ENCODE peak calls at places on chromosomes 5 and 9, in ten cellular contexts. One of them, this sample, is unnamed.

GRCh38 chr5:58458851-58459275 is 1.0 kb downstream of the PLK2 start:
- DNase-seq in A549: peak
- DNase-seq in progenitor cell of endocrine pancreas: no peak
- DNase-seq in neural crest cell: no peak
- DNase-seq in transverse colon: no peak
- DNase-seq in RWPE1: peak
- DNase-seq in foreskin keratinocyte: no peak
- DNase-seq in GM06990: no peak
- DNase-seq in AG09319: no peak
- DNase-seq in Calu3: no peak
- DNase-seq in this sample: no peak

GRCh38 chr9:121071356-121071755 is 3.4 kb upstream of the CNTRL start:
- DNase-seq in A549: no peak
- DNase-seq in progenitor cell of endocrine pancreas: no peak
- DNase-seq in neural crest cell: no peak
- DNase-seq in transverse colon: no peak
- DNase-seq in RWPE1: no peak
- DNase-seq in foreskin keratinocyte: no peak
- DNase-seq in GM06990: no peak
- DNase-seq in AG09319: no peak
- DNase-seq in Calu3: no peak
- DNase-seq in this sample: no peak

GRCh38 chr5:134289509-134290113 is 63.7 kb upstream of the PPP2CA start:
- DNase-seq in A549: peak
- DNase-seq in progenitor cell of endocrine pancreas: peak
- DNase-seq in neural crest cell: peak
- DNase-seq in transverse colon: peak
- DNase-seq in RWPE1: peak
- DNase-seq in foreskin keratinocyte: no peak
- DNase-seq in GM06990: no peak
- DNase-seq in AG09319: peak
- DNase-seq in Calu3: peak
- DNase-seq in this sample: no peak

GRCh38 chr9:95268681-95269080 is 48.8 kb downstream of the FANCC start:
- DNase-seq in A549: peak
- DNase-seq in progenitor cell of endocrine pancreas: no peak
- DNase-seq in neural crest cell: no peak
- DNase-seq in transverse colon: no peak
- DNase-seq in RWPE1: no peak
- DNase-seq in foreskin keratinocyte: no peak
- DNase-seq in GM06990: no peak
- DNase-seq in AG09319: no peak
- DNase-seq in Calu3: peak
- DNase-seq in this sample: no peak

GRCh38 chr9:123291736-123292135 is 23.4 kb upstream of the STRBP start:
- DNase-seq in A549: no peak
- DNase-seq in progenitor cell of endocrine pancreas: no peak
- DNase-seq in neural crest cell: no peak
- DNase-seq in transverse colon: no peak
- DNase-seq in RWPE1: no peak
- DNase-seq in foreskin keratinocyte: no peak
- DNase-seq in GM06990: no peak
- DNase-seq in AG09319: no peak
- DNase-seq in Calu3: no peak
- DNase-seq in this sample: no peak

GRCh38 chr5:144880513-144880912 is 709.8 kb downstream of the KCTD16 start:
- DNase-seq in A549: no peak
- DNase-seq in progenitor cell of endocrine pancreas: no peak
- DNase-seq in neural crest cell: no peak
- DNase-seq in transverse colon: no peak
- DNase-seq in RWPE1: no peak
- DNase-seq in foreskin keratinocyte: no peak
- DNase-seq in GM06990: no peak
- DNase-seq in AG09319: no peak
- DNase-seq in Calu3: no peak
- DNase-seq in this sample: no peak

GRCh38 chr9:22508790-22509189 is 62.2 kb downstream of the DMRTA1 start:
- DNase-seq in A549: no peak
- DNase-seq in progenitor cell of endocrine pancreas: no peak
- DNase-seq in neural crest cell: no peak
- DNase-seq in transverse colon: no peak
- DNase-seq in RWPE1: no peak
- DNase-seq in foreskin keratinocyte: no peak
- DNase-seq in GM06990: no peak
- DNase-seq in AG09319: no peak
- DNase-seq in Calu3: no peak
- DNase-seq in this sample: no peak

GRCh38 chr9:87683751-87684626 is 41.9 kb upstream of the CTSL start:
- DNase-seq in A549: no peak
- DNase-seq in progenitor cell of endocrine pancreas: no peak
- DNase-seq in neural crest cell: no peak
- DNase-seq in transverse colon: no peak
- DNase-seq in RWPE1: no peak
- DNase-seq in foreskin keratinocyte: no peak
- DNase-seq in GM06990: no peak
- DNase-seq in AG09319: no peak
- DNase-seq in Calu3: no peak
- DNase-seq in this sample: no peak

GRCh38 chr9:132187006-132187760 is 25.3 kb downstream of the NTNG2 start:
- DNase-seq in A549: no peak
- DNase-seq in progenitor cell of endocrine pancreas: no peak
- DNase-seq in neural crest cell: no peak
- DNase-seq in transverse colon: no peak
- DNase-seq in RWPE1: no peak
- DNase-seq in foreskin keratinocyte: no peak
- DNase-seq in GM06990: no peak
- DNase-seq in AG09319: no peak
- DNase-seq in Calu3: no peak
- DNase-seq in this sample: no peak

GRCh38 chr9:132182609-132183073 is 20.8 kb downstream of the NTNG2 start:
- DNase-seq in A549: peak
- DNase-seq in progenitor cell of endocrine pancreas: no peak
- DNase-seq in neural crest cell: no peak
- DNase-seq in transverse colon: no peak
- DNase-seq in RWPE1: no peak
- DNase-seq in foreskin keratinocyte: no peak
- DNase-seq in GM06990: no peak
- DNase-seq in AG09319: no peak
- DNase-seq in Calu3: no peak
- DNase-seq in this sample: no peak

GRCh38 chr9:132183134-132183533 is 21.3 kb downstream of the NTNG2 start:
- DNase-seq in A549: no peak
- DNase-seq in progenitor cell of endocrine pancreas: no peak
- DNase-seq in neural crest cell: no peak
- DNase-seq in transverse colon: no peak
- DNase-seq in RWPE1: no peak
- DNase-seq in foreskin keratinocyte: no peak
- DNase-seq in GM06990: no peak
- DNase-seq in AG09319: no peak
- DNase-seq in Calu3: no peak
- DNase-seq in this sample: no peak

GRCh38 chr9:132183715-132184114 is 21.9 kb downstream of the NTNG2 start:
- DNase-seq in A549: no peak
- DNase-seq in progenitor cell of endocrine pancreas: no peak
- DNase-seq in neural crest cell: no peak
- DNase-seq in transverse colon: no peak
- DNase-seq in RWPE1: no peak
- DNase-seq in foreskin keratinocyte: no peak
- DNase-seq in GM06990: no peak
- DNase-seq in AG09319: no peak
- DNase-seq in Calu3: no peak
- DNase-seq in this sample: no peak

DNA sequence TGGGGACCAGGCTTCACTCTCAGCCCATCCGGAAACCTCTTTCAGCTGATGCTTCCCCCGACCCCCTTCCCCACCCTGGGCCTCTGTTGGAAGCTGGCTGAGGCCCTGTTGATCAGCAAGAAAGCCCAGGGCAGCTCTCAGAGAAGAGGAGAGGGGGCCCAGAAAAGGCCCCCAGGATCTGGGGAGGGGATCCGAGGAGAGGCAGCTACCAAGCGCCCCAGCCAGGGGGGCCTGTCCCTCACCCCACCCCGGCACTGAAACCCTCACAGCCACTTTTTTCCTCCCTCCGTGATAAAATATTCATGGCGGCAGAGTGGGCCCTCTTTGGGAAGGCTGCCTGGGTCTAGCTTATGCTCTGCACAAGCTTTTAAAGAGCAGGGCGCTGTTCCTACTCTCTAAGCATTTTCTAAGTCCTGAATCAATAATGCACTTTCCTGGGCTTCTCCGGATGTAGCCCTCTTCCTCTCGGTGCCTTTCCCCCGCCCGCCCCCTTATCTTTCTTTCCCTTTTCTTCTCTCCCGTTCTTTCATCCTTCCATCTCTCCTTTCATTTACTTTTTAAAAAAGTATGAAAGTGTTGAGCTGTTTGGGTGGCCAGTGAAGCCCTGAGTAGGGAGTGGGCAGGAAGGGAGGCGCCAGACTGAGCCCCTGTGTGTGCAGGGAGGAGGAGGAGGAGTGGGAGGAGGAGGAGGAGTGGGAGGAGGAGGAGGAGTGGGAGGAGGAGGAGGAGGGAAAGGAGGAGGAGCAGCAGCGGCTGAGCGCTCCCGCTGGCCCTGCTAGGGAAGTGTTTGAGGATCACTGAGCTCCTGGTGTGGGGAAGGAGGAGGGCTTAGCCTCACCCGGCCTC is 23.5 kb downstream of the NTNG2 start:
- DNase-seq in A549: no peak
- DNase-seq in progenitor cell of endocrine pancreas: no peak
- DNase-seq in neural crest cell: no peak
- DNase-seq in transverse colon: no peak
- DNase-seq in RWPE1: no peak
- DNase-seq in foreskin keratinocyte: no peak
- DNase-seq in GM06990: no peak
- DNase-seq in AG09319: no peak
- DNase-seq in Calu3: no peak
- DNase-seq in this sample: no peak
- TF ChIP-seq CTCF in A549: no peak
- TF ChIP-seq CTCF in progenitor cell of endocrine pancreas: no peak
- TF ChIP-seq CTCF in neural crest cell: no peak
- TF ChIP-seq CTCF in transverse colon: no peak
- TF ChIP-seq CTCF in RWPE1: no peak
- TF ChIP-seq CTCF in foreskin keratinocyte: no peak
- TF ChIP-seq CTCF in GM06990: no peak
- TF ChIP-seq CTCF in AG09319: no peak
- TF ChIP-seq CTCF in Calu3: no peak
- TF ChIP-seq CTCF in this sample: no peak

DNA sequence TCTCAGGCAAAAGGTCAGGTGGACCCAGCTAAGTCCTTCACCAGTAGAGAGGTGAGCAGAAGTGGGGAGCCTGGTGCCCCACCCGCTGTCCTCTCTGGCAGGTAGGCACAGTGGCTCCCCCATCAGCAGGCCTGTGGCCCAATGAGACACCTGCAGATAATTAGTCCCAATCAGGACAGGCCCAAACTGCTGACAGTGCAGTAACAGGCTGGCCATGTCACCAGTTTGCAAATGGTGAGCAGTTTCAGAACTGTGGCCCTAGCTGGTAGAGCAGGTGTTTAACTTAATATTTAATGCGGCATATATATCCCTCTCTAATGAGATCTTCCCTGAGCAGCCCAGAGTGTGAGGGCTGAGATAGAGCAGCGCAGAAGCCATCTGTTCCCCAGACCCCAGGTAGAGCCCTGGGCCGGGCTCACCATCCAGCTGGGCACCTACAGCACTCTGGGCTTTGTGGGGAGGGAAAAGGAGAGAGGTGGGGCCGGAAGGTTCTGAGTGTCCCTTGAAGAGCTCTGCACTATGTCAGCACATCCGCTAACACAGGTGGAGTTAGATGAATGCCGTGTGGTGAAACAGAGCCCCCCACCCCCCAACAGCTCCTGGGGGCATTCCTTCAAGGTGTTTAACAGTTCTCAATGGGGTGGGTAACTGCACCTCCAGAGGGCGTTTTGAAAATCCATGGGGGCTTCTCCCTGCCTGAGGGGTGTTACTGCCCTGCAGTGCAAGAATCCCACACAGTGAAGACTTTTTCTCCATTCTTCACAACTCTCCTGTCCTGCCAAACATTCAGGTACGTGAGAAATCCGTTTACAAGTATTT is 120.5 kb downstream of the PAX5 start:
- DNase-seq in A549: no peak
- DNase-seq in progenitor cell of endocrine pancreas: no peak
- DNase-seq in neural crest cell: no peak
- DNase-seq in transverse colon: no peak
- DNase-seq in RWPE1: no peak
- DNase-seq in foreskin keratinocyte: no peak
- DNase-seq in GM06990: no peak
- DNase-seq in AG09319: no peak
- DNase-seq in Calu3: no peak
- DNase-seq in this sample: no peak
- TF ChIP-seq CTCF in A549: no peak
- TF ChIP-seq CTCF in progenitor cell of endocrine pancreas: peak
- TF ChIP-seq CTCF in neural crest cell: no peak
- TF ChIP-seq CTCF in transverse colon: no peak
- TF ChIP-seq CTCF in RWPE1: peak
- TF ChIP-seq CTCF in foreskin keratinocyte: peak
- TF ChIP-seq CTCF in GM06990: peak
- TF ChIP-seq CTCF in AG09319: no peak
- TF ChIP-seq CTCF in Calu3: no peak
- TF ChIP-seq CTCF in this sample: peak

DNA sequence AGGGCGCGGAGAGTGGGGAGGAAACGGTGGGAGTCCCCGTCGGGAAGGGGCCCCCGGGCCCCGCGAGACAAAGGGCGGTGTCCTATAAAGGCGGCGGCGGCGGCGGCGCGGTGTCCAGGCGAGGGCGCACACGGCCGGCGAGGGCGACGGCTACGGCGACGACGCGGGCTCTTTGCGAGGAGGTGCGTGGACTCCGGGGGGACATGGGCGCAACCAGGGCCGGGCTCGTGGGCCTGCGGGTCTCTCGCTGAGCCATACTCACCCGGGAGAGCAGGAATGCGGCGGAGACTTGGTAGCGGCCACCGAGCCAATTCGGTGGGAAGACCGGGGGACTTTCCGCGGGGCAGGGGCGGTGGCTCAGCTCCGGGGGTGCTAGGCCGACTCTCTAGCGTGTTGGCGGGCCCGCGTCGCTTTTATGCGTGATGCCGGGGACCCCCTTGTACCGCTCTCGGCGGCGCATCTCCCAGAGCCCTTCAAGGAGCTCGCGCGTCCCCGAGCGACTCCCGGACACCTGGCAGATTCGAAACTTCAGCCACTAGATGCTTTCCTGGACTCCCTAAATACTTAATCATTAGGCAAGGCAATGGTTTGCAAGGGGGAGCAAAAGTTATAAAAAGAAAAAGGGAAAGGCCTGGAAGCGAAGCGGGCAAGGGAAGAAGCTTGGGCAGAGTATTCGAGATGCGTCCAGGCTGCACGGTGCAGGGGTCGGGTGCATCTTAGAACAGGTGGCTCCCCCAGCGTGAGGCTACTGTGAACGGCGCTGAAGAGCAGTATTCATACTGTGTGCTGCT is 5.9 kb upstream of the TAL2 start:
- DNase-seq in A549: peak
- DNase-seq in progenitor cell of endocrine pancreas: peak
- DNase-seq in neural crest cell: peak
- DNase-seq in transverse colon: peak
- DNase-seq in RWPE1: peak
- DNase-seq in foreskin keratinocyte: no peak
- DNase-seq in GM06990: peak
- DNase-seq in AG09319: no peak
- DNase-seq in Calu3: peak
- DNase-seq in this sample: no peak
- TF ChIP-seq CTCF in A549: peak
- TF ChIP-seq CTCF in progenitor cell of endocrine pancreas: peak
- TF ChIP-seq CTCF in neural crest cell: peak
- TF ChIP-seq CTCF in transverse colon: peak
- TF ChIP-seq CTCF in RWPE1: peak
- TF ChIP-seq CTCF in foreskin keratinocyte: peak
- TF ChIP-seq CTCF in GM06990: peak
- TF ChIP-seq CTCF in AG09319: no peak
- TF ChIP-seq CTCF in Calu3: no peak
- TF ChIP-seq CTCF in this sample: no peak

GRCh38 chr9:93826209-93826608 is 128.9 kb downstream of the BARX1 start:
- DNase-seq in A549: peak
- DNase-seq in progenitor cell of endocrine pancreas: peak
- DNase-seq in neural crest cell: no peak
- DNase-seq in transverse colon: no peak
- DNase-seq in RWPE1: no peak
- DNase-seq in foreskin keratinocyte: no peak
- DNase-seq in GM06990: peak
- DNase-seq in AG09319: no peak
- DNase-seq in Calu3: no peak
- DNase-seq in this sample: no peak
- TF ChIP-seq CTCF in A549: peak
- TF ChIP-seq CTCF in progenitor cell of endocrine pancreas: peak
- TF ChIP-seq CTCF in neural crest cell: peak
- TF ChIP-seq CTCF in transverse colon: peak
- TF ChIP-seq CTCF in RWPE1: peak
- TF ChIP-seq CTCF in foreskin keratinocyte: peak
- TF ChIP-seq CTCF in GM06990: peak
- TF ChIP-seq CTCF in AG09319: no peak
- TF ChIP-seq CTCF in Calu3: no peak
- TF ChIP-seq CTCF in this sample: no peak